ENCODE peak calls at places on chromosomes 12 and 14, in seven cellular contexts. X, V, E, Q, W, M and Z are unnamed samples.

GRCh38 chr14:66137076-66137475 is 349.1 kb upstream of the CCDC196 start:
- DNase-seq in X (no peak), V (no peak), E (no peak), Q (no peak), W (no peak), M (no peak), Z (no peak)

GRCh38 chr14:56170028-56170427 is 51.8 kb downstream of the PELI2 start:
- DNase-seq in E (no peak), W (no peak), M (peak), Q (no peak), X (no peak), V (no peak), Z (no peak)

GRCh38 chr14:81388236-81388801 is 11.8 kb downstream of the STON2 start:
- DNase-seq in W (no peak), Q (no peak), X (no peak), M (no peak), V (no peak), E (no peak), Z (no peak)

GRCh38 chr12:113239811-113240331 is 18.6 kb downstream of the TPCN1 start:
- DNase-seq in V (no peak), X (peak), E (no peak), W (peak), M (no peak), Q (no peak), Z (no peak)

GRCh38 chr14:87754512-87755223 is 238.3 kb downstream of the GALC start:
- DNase-seq in V (no peak), Q (no peak), W (no peak), M (no peak), E (no peak), X (no peak), Z (no peak)

GRCh38 chr12:79001404-79001803 is 136.8 kb downstream of the SYT1 start:
- DNase-seq in V (no peak), X (no peak), E (no peak), Q (no peak), M (no peak), W (no peak), Z (no peak)

GRCh38 chr14:70793637-70794036 is 15.7 kb downstream of the MAP3K9 start:
- DNase-seq in M (no peak), W (no peak), V (no peak), E (no peak), Q (no peak), X (no peak), Z (no peak)

GRCh38 chr14:75373616-75374015 is 54.2 kb upstream of the JDP2 start:
- DNase-seq in Q (no peak), V (no peak), M (no peak), X (no peak), W (no peak), E (no peak), Z (no peak)

GRCh38 chr14:72855913-72856312 is 38.0 kb downstream of the DPF3 start:
- DNase-seq in Q (no peak), V (no peak), X (no peak), W (peak), E (no peak), M (peak), Z (no peak)

GRCh38 chr14:95531473-95531872 is 3.4 kb upstream of the GLRX5 start:
- DNase-seq in V (no peak), X (no peak), M (peak), E (no peak), W (no peak), Q (no peak), Z (no peak)

GRCh38 chr14:105176513-105176912 is 4.6 kb downstream of the NUDT14 start:
- DNase-seq in M (no peak), X (no peak), E (no peak), Q (no peak), W (no peak), V (no peak), Z (no peak)

GRCh38 chr12:87464565-87464964 is 564.6 kb downstream of the C12orf50 start:
- DNase-seq in E (no peak), Q (no peak), V (no peak), M (peak), W (no peak), X (no peak), Z (no peak)

GRCh38 chr14:35695647-35696046 is 113.4 kb downstream of the RALGAPA1 start:
- DNase-seq in V (no peak), X (no peak), M (peak), E (no peak), Q (no peak), W (no peak), Z (no peak)

GRCh38 chr12:122834229-122834920 is 882 bp upstream of the HIP1R start:
- DNase-seq in E (peak), X (peak), Q (no peak), M (peak), V (no peak), W (peak), Z (peak)

GRCh38 chr12:91974541-91974940 is 171.1 kb downstream of the BTG1 start:
- DNase-seq in M (peak), E (no peak), X (no peak), W (no peak), V (no peak), Q (no peak), Z (no peak)

GRCh38 chr12:103334447-103334846 is 161.3 kb downstream of the C12orf42 start:
- DNase-seq in V (no peak), W (no peak), X (no peak), M (no peak), E (no peak), Q (no peak), Z (no peak)